ENCODE peak calls at places on chromosomes 3 and 15, in eight cellular contexts. C is mucosa of descending colon; P is heart right ventricle; H is BJ; B is activated CD4-positive, alpha-beta T cell treated with anti-CD3 and anti-CD28 coated beads for 1 hour; F is GM23248; A is EL; V is anterior cingulate cortex. S is an unnamed sample.

GRCh38 chr3:118936811-118937210 is 97.8 kb downstream of the IGSF11 start:
- DNase-seq in C (no peak), P (no peak), H (no peak), B (no peak), F (no peak), A (no peak), V (no peak), S (no peak)

GRCh38 chr3:132444333-132444732 is 27.0 kb downstream of the DNAJC13 start:
- DNase-seq in C (no peak), P (no peak), H (no peak), B (no peak), F (peak; percentile 23), A (peak; percentile 39), V (no peak), S (no peak)

GRCh38 chr3:183400352-183400751 is 28.1 kb downstream of the MCF2L2 start:
- DNase-seq in C (no peak), P (no peak), H (no peak), B (no peak), F (no peak), A (no peak), V (no peak), S (no peak)

GRCh38 chr3:133792171-133792763 is 13.3 kb upstream of the SRPRB start:
- DNase-seq in C (no peak), P (no peak), H (no peak), B (no peak), F (no peak), A (peak; percentile 10), V (no peak), S (no peak)

GRCh38 chr3:157921767-157922166 is 184.5 kb downstream of the SHOX2 start:
- DNase-seq in C (no peak), P (no peak), H (no peak), B (no peak), F (no peak), A (no peak), V (no peak), S (no peak)

GRCh38 chr3:141275973-141276372 is 44.3 kb downstream of the PXYLP1 start:
- DNase-seq in C (no peak), P (no peak), H (no peak), B (no peak), F (peak; percentile 40), A (peak; percentile 81), V (no peak), S (no peak)

GRCh38 chr15:100050877-100051786 is 290.6 kb downstream of the ADAMTS17 start:
- DNase-seq in C (no peak), P (no peak), H (no peak), B (no peak), F (no peak), A (no peak), V (no peak), S (no peak)

GRCh38 chr15:92954578-92954977 is 54.5 kb downstream of the CHD2 start:
- DNase-seq in C (no peak), P (no peak), H (no peak), B (no peak), F (peak; percentile 40), A (no peak), V (no peak), S (no peak)

GRCh38 chr3:40079845-40080240 is 229.7 kb upstream of the EIF1B start:
- DNase-seq in C (no peak), P (no peak), H (no peak), B (no peak), F (peak; percentile 75), A (peak; percentile 58), V (no peak), S (peak; percentile 18)

GRCh38 chr3:142863010-142863787 is 25.7 kb downstream of the PCOLCE2 start:
- DNase-seq in C (no peak), P (no peak), H (no peak), B (no peak), F (peak; percentile 91), A (peak; percentile 72), V (no peak), S (peak; percentile 56)